ENCODE peak calls at places on chromosomes 16 and 17, in five cellular contexts. V is ovary, X is breast epithelium, H is thyroid gland, E is adrenal gland. Q is an unnamed sample.

GRCh38 chr17:81031571-81032550 is 3.1 kb upstream of the BAIAP2 start:
- DNase-seq in V (peak; percentile 39), X (no peak), H (no peak), E (no peak), Q (no peak)

GRCh38 chr17:60231691-60232090 is 81.9 kb downstream of the CA4 start:
- DNase-seq in V (no peak), X (no peak), H (no peak), E (no peak), Q (no peak)

GRCh38 chr17:82400830-82401229 is 17.3 kb upstream of the HEXD start:
- DNase-seq in V (no peak), X (no peak), H (no peak), E (no peak), Q (no peak)

GRCh38 chr16:84514874-84515835 is 10.7 kb upstream of the MEAK7 start:
- DNase-seq in V (peak; percentile 34), X (peak; percentile 68), H (no peak), E (no peak), Q (no peak)

GRCh38 chr17:50316016-50316587 is 29.8 kb upstream of the XYLT2 start:
- DNase-seq in V (no peak), X (no peak), H (no peak), E (no peak), Q (no peak)

GRCh38 chr17:67863624-67864247 is 38.4 kb downstream of the BPTF start:
- DNase-seq in V (no peak), X (no peak), H (no peak), E (no peak), Q (no peak)

GRCh38 chr16:85326113-85326793 is 214.0 kb upstream of the CIBAR2 start:
- DNase-seq in V (no peak), X (no peak), H (no peak), E (no peak), Q (no peak)

GRCh38 chr16:89140401-89140800 is 31.1 kb upstream of the CDH15 start:
- DNase-seq in V (peak; percentile 26), X (no peak), H (no peak), E (no peak), Q (peak; percentile 30)

GRCh38 chr17:64259922-64260321 is 3.1 kb downstream of the TEX2 start:
- DNase-seq in V (no peak), X (no peak), H (peak; percentile 42), E (peak; percentile 54), Q (no peak)

GRCh38 chr17:75147878-75148546 is 6.3 kb downstream of the JPT1 start:
- DNase-seq in V (no peak), X (no peak), H (no peak), E (no peak), Q (no peak)

GRCh38 chr17:50261051-50261915 is 13.0 kb upstream of the TMEM92 start:
- DNase-seq in V (no peak), X (peak; percentile 15), H (no peak), E (no peak), Q (peak; percentile 0)

GRCh38 chr17:61574542-61575351 is 16.3 kb downstream of the NACA2 start:
- DNase-seq in V (no peak), X (no peak), H (peak; percentile 23), E (no peak), Q (no peak)

GRCh38 chr16:16933861-16934260 is 536.9 kb downstream of the XYLT1 start:
- DNase-seq in V (no peak), X (no peak), H (no peak), E (no peak), Q (no peak)

GRCh38 chr17:40327735-40328385 is 18.9 kb downstream of the RARA start:
- DNase-seq in V (peak; percentile 68), X (no peak), H (no peak), E (no peak), Q (no peak)

GRCh38 chr16:30148101-30148500 is 25.1 kb upstream of the MAPK3 start:
- DNase-seq in V (no peak), X (no peak), H (no peak), E (no peak), Q (no peak)

GRCh38 chr16:14151256-14152030 is 80.3 kb downstream of the MRTFB start:
- DNase-seq in V (no peak), X (no peak), H (no peak), E (no peak), Q (no peak)

GRCh38 chr16:27218756-27219155 is 15.4 kb downstream of the KDM8 start:
- DNase-seq in V (no peak), X (no peak), H (no peak), E (no peak), Q (no peak)

GRCh38 chr16:19662351-19662750 is 55.7 kb downstream of the KNOP1 start:
- DNase-seq in V (no peak), X (no peak), H (no peak), E (no peak), Q (no peak)

GRCh38 chr16:10876799-10877341 is at the start of gene CIITA:
- DNase-seq in V (peak; percentile 62), X (peak; percentile 59), H (peak; percentile 52), E (peak; percentile 61), Q (peak; percentile 63)

GRCh38 chr16:89119161-89119621 is 25.5 kb downstream of the ACSF3 start:
- DNase-seq in V (no peak), X (no peak), H (no peak), E (no peak), Q (no peak)

GRCh38 chr16:85746431-85747227 is 4.3 kb downstream of the C16orf74 start:
- DNase-seq in V (no peak), X (no peak), H (no peak), E (no peak), Q (no peak)

GRCh38 chr16:1312903-1313302 is 3.5 kb downstream of the UBE2I start:
- DNase-seq in V (no peak), X (no peak), H (no peak), E (no peak), Q (no peak)

GRCh38 chr16:1313721-1314120 is 4.3 kb downstream of the UBE2I start:
- DNase-seq in V (no peak), X (no peak), H (no peak), E (no peak), Q (no peak)

GRCh38 chr16:1315081-1316032 is 5.9 kb downstream of the UBE2I start:
- DNase-seq in V (no peak), X (no peak), H (no peak), E (no peak), Q (no peak)

GRCh38 chr16:1316033-1316405 is 6.6 kb downstream of the UBE2I start:
- DNase-seq in V (no peak), X (no peak), H (no peak), E (no peak), Q (no peak)

DNA sequence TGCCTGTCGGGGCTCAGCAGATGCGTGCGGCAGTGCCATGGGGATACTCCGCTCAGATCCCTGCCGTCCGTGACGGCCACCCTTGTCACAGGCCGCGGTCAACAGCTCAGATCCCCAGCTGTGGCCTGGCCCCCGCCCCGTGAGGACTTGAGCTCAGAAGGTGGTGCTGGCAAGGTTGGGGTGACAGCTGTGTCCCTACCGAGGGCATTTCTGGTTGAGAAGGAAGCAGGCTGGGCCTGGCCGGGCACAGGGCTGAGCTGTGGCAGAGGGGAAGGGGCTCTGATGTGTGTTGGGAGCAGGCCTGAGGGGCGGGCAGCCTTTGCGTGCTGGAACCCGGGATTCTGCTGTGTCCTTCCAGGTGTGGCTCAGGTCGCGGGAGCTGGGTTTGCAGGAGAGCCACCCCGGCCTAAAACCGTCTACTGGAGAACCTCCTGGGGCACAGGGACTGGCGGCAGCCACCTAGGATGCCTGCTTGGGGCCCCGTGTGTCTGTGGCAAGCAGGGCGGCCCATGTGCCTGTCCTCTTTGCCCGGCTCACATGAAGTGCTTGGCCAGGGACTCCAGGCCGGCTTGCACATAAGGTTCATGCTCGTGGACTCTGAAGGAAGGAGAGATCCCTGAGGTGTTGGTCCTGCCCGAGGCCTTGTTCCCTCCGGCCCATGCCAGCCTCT is 5.1 kb downstream of the UBE2I start:
- DNase-seq in V (no peak), X (no peak), H (no peak), E (no peak), Q (no peak)
- H3K4me3 ChIP-seq in V (no peak overlapping the region), X (no peak overlapping the region), H (no peak overlapping the region), E (no peak overlapping the region), Q (no peak overlapping the region)

GRCh38 chr17:47757416-47757815 is 24.4 kb downstream of the TBX21 start:
- DNase-seq in V (no peak), X (no peak), H (no peak), E (no peak), Q (no peak)
- H3K27me3 ChIP-seq in V (no peaks in the 10 kb centered on the region), X (no peaks in the 10 kb centered on the region), H (no peaks in the 10 kb centered on the region), E (no peaks in the 10 kb centered on the region), Q (no peaks in the 10 kb centered on the region)

GRCh38 chr17:77946900-77947643 is 11.4 kb upstream of the TNRC6C start:
- DNase-seq in V (no peak), X (no peak), H (no peak), E (no peak), Q (no peak)

GRCh38 chr17:77948690-77949114 is 9.8 kb upstream of the TNRC6C start:
- DNase-seq in V (no peak), X (no peak), H (peak; percentile 17), E (no peak), Q (peak; percentile 56)

GRCh38 chr17:77952368-77952767 is 6.1 kb upstream of the TNRC6C start:
- DNase-seq in V (no peak), X (no peak), H (no peak), E (no peak), Q (no peak)

DNA sequence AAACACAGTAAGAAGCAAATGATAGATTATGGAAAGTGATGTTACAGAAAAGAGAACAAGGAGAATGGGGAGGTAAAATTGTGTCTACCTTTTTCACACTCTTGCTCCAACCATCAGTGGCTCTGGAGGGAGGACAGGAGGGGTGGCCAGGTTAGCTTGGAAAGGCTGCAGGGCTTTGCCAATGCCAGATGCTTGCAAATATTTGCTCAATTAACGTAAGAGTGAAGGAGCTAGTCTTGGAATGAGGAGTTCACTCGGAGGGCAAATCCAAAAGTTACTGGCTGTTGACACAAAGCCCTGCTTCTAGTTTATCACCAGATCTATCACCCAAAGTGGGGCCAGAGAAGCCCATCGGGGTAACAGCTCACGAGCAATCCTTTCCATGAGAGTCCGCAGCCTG is 7.4 kb upstream of the TNRC6C start:
- DNase-seq in V (no peak), X (no peak), H (no peak), E (no peak), Q (no peak)
- H3K4me3 ChIP-seq in V (no peak overlapping the region), X (no peak overlapping the region), H (no peak overlapping the region), E (no peak overlapping the region), Q (no peak overlapping the region)

GRCh38 chr17:41613277-41614082 is 913 bp upstream of the KRT16 start:
- DNase-seq in V (no peak), X (no peak), H (no peak), E (no peak), Q (no peak)

GRCh38 chr17:41614098-41614497 is 1.5 kb upstream of the KRT16 start:
- DNase-seq in V (no peak), X (no peak), H (no peak), E (no peak), Q (peak; percentile 31)

GRCh38 chr17:41615454-41615853 is 2.9 kb upstream of the KRT16 start:
- DNase-seq in V (no peak), X (peak; percentile 87), H (no peak), E (no peak), Q (no peak)

DNA sequence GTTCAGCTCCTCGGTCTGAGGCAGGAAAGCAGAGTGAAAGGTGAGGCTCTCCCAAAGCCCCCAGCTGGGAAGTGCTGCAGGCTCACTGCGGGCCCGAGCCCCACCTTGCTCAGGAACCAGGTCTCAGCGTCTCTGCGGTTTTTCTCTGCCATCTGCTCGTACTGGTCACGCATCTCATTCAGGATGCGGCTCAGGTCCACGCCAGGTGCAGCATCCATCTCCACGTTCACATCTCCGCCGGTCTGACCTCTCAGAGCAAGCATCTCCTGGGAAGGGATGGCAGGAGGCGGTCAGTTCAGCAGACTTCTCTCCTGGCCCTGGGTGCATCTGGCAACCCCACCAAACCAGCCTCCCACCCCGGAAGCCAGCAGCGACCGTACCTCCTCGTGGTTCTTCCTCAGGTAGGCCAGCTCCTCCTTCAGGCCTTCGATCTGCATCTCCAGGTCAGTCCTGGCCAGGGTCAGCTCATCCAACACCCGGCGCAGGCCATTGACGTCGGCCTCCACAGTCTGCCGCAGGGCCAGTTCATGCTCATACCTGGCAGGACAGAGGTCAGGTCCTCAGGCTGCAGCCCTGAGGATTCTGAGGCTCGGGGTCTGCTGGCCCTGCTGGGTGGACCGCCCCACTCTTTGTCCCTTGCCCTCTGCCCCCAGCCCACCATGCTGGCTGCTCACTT is 1.5 kb downstream of the KRT16 start:
- DNase-seq in V (no peak), X (no peak), H (no peak), E (no peak), Q (no peak)
- H3K27me3 ChIP-seq in V (no peaks in the 10 kb centered on the region), X (no peaks in the 10 kb centered on the region), H (no peaks in the 10 kb centered on the region), E (no peaks in the 10 kb centered on the region), Q (no peaks in the 10 kb centered on the region)